ENCODE peak calls at places on chromosomes 6 and 20, in four cellular contexts. A is K562, T is HepG2, P is GM12878. K is an unnamed sample.

GRCh38 chr6:8392569-8392968 is 42.8 kb downstream of the SLC35B3 start:
- DNase-seq in T (no peak), P (no peak), A (no peak), K (peak)

GRCh38 chr6:44228433-44228832 is 5.0 kb downstream of the SLC29A1 start:
- DNase-seq in A (no peak), T (no peak), P (no peak), K (no peak)

GRCh38 chr6:161890133-161890833 is 616.4 kb upstream of the AGPAT4 start:
- DNase-seq in A (no peak), P (no peak), T (no peak), K (no peak)

GRCh38 chr6:11729083-11729482 is 49.5 kb downstream of the ADTRP start:
- DNase-seq in P (no peak), A (no peak), T (no peak), K (no peak)

GRCh38 chr20:16615199-16615598 is 42.0 kb upstream of the KIF16B start:
- DNase-seq in P (no peak), T (no peak), A (no peak), K (no peak)

GRCh38 chr6:43800746-43801488 is 30.9 kb downstream of the VEGFA start:
- DNase-seq in P (no peak), T (no peak), A (no peak), K (no peak)

GRCh38 chr6:136921521-136921935 is 573 bp upstream of the SLC35D3 start:
- DNase-seq in A (no peak), P (no peak), T (no peak), K (peak)

GRCh38 chr6:3383525-3383924 is 73.3 kb downstream of the SLC22A23 start:
- DNase-seq in A (peak), P (peak), T (peak), K (peak)

GRCh38 chr6:19803331-19804330 is 33.5 kb upstream of the ID4 start:
- DNase-seq in A (no peak), P (no peak), T (peak), K (no peak)

GRCh38 chr20:53736757-53737403 is 143.2 kb upstream of the ZNF217 start:
- DNase-seq in P (peak), A (no peak), T (no peak), K (no peak)

GRCh38 chr6:20252311-20252710 is 40.0 kb upstream of the MBOAT1 start:
- DNase-seq in T (no peak), A (no peak), P (no peak), K (no peak)

GRCh38 chr6:135236732-135237131 is 55.6 kb downstream of the MYB start:
- DNase-seq in A (no peak), T (no peak), P (no peak), K (no peak)

GRCh38 chr6:38169826-38170526 is 350.4 kb downstream of the ZFAND3 start:
- DNase-seq in P (no peak), A (no peak), T (no peak), K (no peak)

GRCh38 chr20:2470051-2470431 is 548 bp downstream of the SNRPB start:
- DNase-seq in P (peak), A (peak), T (peak), K (peak)

GRCh38 chr6:168208854-168209253 is 110.7 kb downstream of the DACT2 start:
- DNase-seq in T (no peak), P (no peak), A (no peak), K (no peak)

GRCh38 chr20:11814276-11814675 is 103.4 kb upstream of the BTBD3 start:
- DNase-seq in T (no peak), A (no peak), P (no peak), K (no peak)

GRCh38 chr6:88983532-88983931 is 20.1 kb upstream of the RNGTT start:
- DNase-seq in P (no peak), T (no peak), A (peak), K (peak)

GRCh38 chr20:10131612-10132345 is 86.9 kb upstream of the SNAP25 start:
- DNase-seq in A (no peak), P (no peak), T (no peak), K (no peak)

GRCh38 chr6:20906938-20907337 is 372.7 kb downstream of the CDKAL1 start:
- DNase-seq in A (no peak), P (no peak), T (no peak), K (no peak)

GRCh38 chr6:107607109-107607508 is 117.2 kb downstream of the SOBP start:
- DNase-seq in P (no peak), A (no peak), T (peak), K (no peak)

GRCh38 chr6:168053957-168054471 is 25.0 kb downstream of the FRMD1 start:
- DNase-seq in A (no peak), T (no peak), P (no peak), K (no peak)

GRCh38 chr20:40687384-40688128 is 1.5 kb downstream of the MAFB start:
- DNase-seq in T (no peak), P (no peak), A (no peak), K (peak)

GRCh38 chr6:153076431-153076830 is 54.7 kb downstream of the RGS17 start:
- DNase-seq in A (no peak), P (no peak), T (no peak), K (no peak)

GRCh38 chr6:167044696-167045095 is 45.5 kb downstream of the CEP43 start:
- DNase-seq in P (no peak), A (no peak), T (no peak), K (no peak)

GRCh38 chr20:51876511-51876910 is 74.2 kb upstream of the SALL4 start:
- DNase-seq in P (no peak), T (no peak), A (no peak), K (no peak)

GRCh38 chr20:51869002-51869401 is 66.7 kb upstream of the SALL4 start:
- DNase-seq in T (no peak), P (no peak), A (no peak), K (no peak)

GRCh38 chr20:51871943-51872342 is 69.6 kb upstream of the SALL4 start:
- DNase-seq in A (no peak), T (no peak), P (no peak), K (peak)
- TF ChIP-seq TARDBP in A (no peak), T (no peak), P (no peak), K (no peak)

GRCh38 chr6:1837868-1838267 is 228.2 kb downstream of the FOXC1 start:
- DNase-seq in T (no peak), A (no peak), P (no peak), K (no peak)

GRCh38 chr6:1840491-1841121 is 230.9 kb downstream of the FOXC1 start:
- DNase-seq in P (no peak), T (no peak), A (no peak), K (no peak)

GRCh38 chr6:1841131-1841530 is 231.4 kb downstream of the FOXC1 start:
- DNase-seq in T (no peak), P (no peak), A (no peak), K (no peak)

GRCh38 chr6:1838604-1839003 is 228.9 kb downstream of the FOXC1 start:
- DNase-seq in A (no peak), P (no peak), T (no peak), K (no peak)

DNA sequence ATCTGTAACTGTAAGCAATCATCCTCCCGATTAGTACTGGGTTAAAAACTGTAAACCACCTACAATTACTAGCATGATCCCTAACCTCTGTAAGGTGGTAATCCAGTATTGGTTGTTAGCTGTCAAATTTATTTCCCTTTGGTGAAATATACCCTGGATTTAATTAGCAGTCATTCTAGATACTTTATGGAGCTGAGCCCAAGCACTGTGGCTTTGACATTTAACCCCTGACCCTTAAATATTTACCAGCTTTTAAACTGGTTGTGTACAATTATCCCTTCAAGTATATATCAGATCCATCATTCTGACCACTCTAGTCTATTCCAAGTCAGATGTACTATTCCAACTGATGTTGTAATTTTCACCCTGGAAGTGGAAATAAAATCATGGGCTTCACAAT is 229.6 kb downstream of the FOXC1 start:
- DNase-seq in A (no peak), T (no peak), P (no peak), K (no peak)
- TF ChIP-seq BHLHE40 in A (no peak), T (no peak), P (no peak), K (no peak)

GRCh38 chr6:25297823-25298507 is 18.8 kb downstream of the CARMIL1 start:
- DNase-seq in P (no peak), A (no peak), T (no peak), K (no peak)

GRCh38 chr6:25298508-25298834 is 19.3 kb downstream of the CARMIL1 start:
- DNase-seq in P (no peak), A (no peak), T (no peak), K (no peak)

GRCh38 chr6:25301358-25301757 is 22.2 kb downstream of the CARMIL1 start:
- DNase-seq in T (no peak), A (no peak), P (no peak), K (no peak)

GRCh38 chr6:25296217-25296905 is 17.2 kb downstream of the CARMIL1 start:
- DNase-seq in A (no peak), T (no peak), P (no peak), K (no peak)

GRCh38 chr6:25296980-25297379 is 17.8 kb downstream of the CARMIL1 start:
- DNase-seq in T (no peak), P (no peak), A (no peak), K (no peak)
- TF ChIP-seq TARDBP in T (no peak), P (no peak), A (no peak), K (no peak)

GRCh38 chr6:150800596-150801310 is 64.7 kb upstream of the MTHFD1L start:
- DNase-seq in P (no peak), A (no peak), T (no peak), K (no peak)
- TF ChIP-seq BHLHE40 in P (no peak), A (no peak), T (no peak), K (no peak)

GRCh38 chr6:127186889-127187288 is 68.4 kb downstream of the RSPO3 start:
- DNase-seq in T (peak), A (peak), P (no peak), K (peak)
- TF ChIP-seq TARDBP in T (no peak), A (no peak), P (no peak), K (no peak)

DNA sequence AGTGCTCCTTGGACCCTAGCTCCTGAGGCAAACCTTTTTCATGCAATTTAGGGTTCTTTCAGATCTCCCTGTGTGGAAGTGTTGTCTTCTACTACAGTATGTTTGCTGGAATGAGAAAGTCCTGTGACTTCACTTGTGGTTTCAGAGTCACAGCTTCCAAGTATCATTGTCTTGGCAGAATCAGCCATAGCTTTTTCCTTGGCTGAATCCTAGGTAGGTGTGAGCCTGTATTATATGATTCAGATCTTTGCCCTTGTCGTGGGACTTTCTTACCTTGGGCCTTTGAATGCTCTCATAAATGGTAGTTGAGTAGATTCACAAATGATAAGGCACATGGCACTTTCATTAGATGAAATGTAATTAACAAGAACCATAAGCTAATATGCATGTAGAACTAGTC is 16.5 kb downstream of the CARMIL1 start:
- DNase-seq in P (no peak), T (no peak), A (no peak), K (no peak)
- TF ChIP-seq BHLHE40 in P (no peak), T (no peak), A (no peak), K (no peak)

GRCh38 chr6:131258010-131258652 is 122.9 kb downstream of the AKAP7 start:
- DNase-seq in T (no peak), A (no peak), P (no peak), K (no peak)
- TF ChIP-seq TARDBP in T (no peak), A (no peak), P (no peak), K (no peak)

DNA sequence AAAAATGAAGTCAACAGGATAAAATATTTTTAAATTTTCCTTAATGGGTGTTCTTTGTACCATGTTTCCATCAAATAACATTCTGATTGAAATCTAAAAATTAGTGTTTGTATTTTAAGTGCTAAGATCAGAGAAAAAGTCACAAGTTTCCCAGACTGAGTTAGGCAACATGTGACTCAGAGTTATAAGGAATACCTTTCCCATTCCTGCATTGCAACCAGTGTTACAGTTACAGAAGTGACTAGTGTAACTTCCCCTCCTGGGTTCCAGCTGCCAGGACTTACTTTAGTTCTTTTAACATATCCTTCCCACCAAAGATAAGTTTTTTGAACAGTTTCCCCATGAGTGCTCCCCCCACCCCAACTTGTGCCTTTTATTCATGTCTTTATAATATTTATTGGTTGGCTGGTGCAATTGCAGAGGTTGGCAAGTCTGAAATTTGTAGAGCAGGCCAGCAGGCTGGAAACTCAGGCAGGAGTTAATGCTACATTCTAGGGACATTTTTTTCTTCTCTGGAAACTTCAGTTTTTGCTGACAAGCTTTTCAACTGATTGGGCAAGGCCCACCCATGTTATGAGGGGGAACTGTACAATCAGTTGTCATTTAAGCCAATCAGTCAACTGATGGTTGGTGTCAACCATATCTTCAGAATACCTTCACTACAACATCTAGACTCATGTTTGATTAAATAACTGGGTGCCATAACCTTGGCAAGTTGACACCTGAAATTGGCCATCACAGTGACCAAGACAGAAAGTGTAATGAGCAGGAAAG is 22.9 kb upstream of the ESR1 start:
- DNase-seq in T (no peak), P (no peak), A (no peak), K (no peak)
- TF ChIP-seq BHLHE40 in T (no peak), P (no peak), A (no peak), K (no peak)

GRCh38 chr6:68042339-68043121 is 592.6 kb upstream of the ADGRB3 start:
- DNase-seq in P (no peak), T (no peak), A (no peak), K (no peak)

GRCh38 chr6:68039641-68040311 is 595.3 kb upstream of the ADGRB3 start:
- DNase-seq in A (no peak), P (no peak), T (no peak), K (no peak)

GRCh38 chr6:68040780-68041179 is 594.3 kb upstream of the ADGRB3 start:
- DNase-seq in P (no peak), A (no peak), T (no peak), K (no peak)

GRCh38 chr6:68040312-68040778 is 594.7 kb upstream of the ADGRB3 start:
- DNase-seq in T (no peak), A (no peak), P (no peak), K (no peak)

DNA sequence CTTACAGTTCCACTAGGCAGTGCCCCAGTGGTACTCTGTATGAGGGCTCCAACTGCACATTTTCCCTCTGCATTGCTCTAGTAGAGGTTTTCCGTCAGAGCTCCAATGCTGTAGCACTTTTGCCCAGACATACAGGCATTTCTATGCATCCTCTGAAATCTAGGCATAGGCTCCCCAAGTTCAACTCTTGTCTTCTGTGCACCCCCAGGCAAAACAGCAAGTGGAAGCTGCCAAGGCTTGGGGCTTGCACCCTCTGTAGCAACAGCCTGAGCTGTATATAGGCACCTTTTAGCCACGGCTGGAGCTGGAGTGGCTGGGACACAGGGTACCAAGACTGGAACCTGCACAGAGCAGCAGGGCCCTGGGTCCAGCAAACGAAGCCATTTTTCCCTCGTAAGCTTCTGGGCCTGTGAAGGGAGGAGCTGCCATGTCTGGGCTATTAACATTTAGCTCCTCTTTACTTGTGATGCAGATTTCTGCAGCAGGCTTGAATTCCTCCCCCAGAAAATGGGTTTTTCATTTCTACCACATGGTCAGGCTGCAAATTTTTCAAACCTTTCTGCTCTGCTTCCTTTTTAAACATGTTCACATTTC is 596.2 kb upstream of the ADGRB3 start:
- DNase-seq in P (no peak), A (no peak), T (no peak), K (no peak)
- TF ChIP-seq TARDBP in P (no peak), A (no peak), T (no peak), K (no peak)

DNA sequence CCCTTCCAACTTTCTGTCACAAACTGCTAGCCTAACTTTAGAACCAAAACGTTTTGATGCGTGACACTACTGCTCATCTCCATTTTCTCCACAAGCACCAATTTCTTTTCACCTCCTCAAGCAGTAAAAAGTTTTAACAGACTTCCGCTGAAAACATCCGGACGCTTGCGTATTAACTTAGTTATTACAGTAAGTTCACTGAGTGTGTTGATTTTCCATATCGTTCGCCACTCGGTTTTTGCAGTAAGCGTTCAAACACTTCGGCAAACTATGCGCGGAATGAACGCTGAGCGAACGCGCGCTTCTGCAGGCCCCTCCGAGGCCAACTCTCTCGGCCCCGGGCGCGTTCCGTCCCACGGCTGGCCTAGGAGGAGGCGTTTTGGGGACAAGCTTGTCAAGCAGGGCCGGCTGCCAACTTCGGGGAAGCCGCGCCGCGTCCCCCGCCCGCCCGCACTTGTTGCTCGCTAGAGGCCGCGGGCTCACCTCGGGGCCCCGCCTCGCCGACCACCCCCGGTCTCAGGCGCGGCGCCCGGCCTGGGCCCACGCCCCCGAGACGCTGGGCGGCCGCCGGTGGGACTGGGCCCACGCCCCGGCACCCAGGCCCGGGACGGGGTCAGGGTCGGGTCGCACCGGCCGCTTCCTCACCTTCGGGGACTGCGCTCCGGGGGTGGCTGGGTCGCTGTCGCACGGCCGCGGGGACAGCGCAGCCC is 945 bp downstream of the PHF10 start:
- DNase-seq in P (no peak), T (peak), A (peak), K (peak)
- TF ChIP-seq BHLHE40 in P (no peak), T (no peak), A (no peak), K (no peak)

K was measured in HEK293T.